ENCODE peak calls at places on chromosomes 12 and 14, in ten cellular contexts. T is cardiac muscle cell; B is AG10803; Y is breast epithelium; H is body of pancreas; O is Calu3; U is SK-N-SH; I is CD8-positive, alpha-beta T cell; N is nephron progenitor cell; W is dorsolateral prefrontal cortex. R is an unnamed sample.

GRCh38 chr12:42603246-42603645 is 13.7 kb upstream of the PRICKLE1 start:
- DNase-seq in T (no peak), B (no peak), Y (no peak), H (no peak), O (no peak), U (no peak), I (no peak), N (no peak), W (no peak), R (no peak)

GRCh38 chr12:53625373-53625945 is 723 bp downstream of the ATF7 start:
- DNase-seq in T (no peak), B (no peak), Y (no peak), H (no peak), O (no peak), U (no peak), I (no peak), N (no peak), W (no peak), R (no peak)

GRCh38 chr14:52650774-52651173 is 44.6 kb downstream of the ERO1A start:
- DNase-seq in T (no peak), B (peak), Y (no peak), H (peak), O (no peak), U (no peak), I (no peak), N (no peak), W (no peak), R (no peak)

GRCh38 chr12:27822076-27822712 is 42.2 kb upstream of the MANSC4 start:
- DNase-seq in T (no peak), B (peak), Y (no peak), H (no peak), O (no peak), U (no peak), I (peak), N (no peak), W (no peak), R (no peak)

GRCh38 chr12:92511776-92512175 is 191.0 kb upstream of the PLEKHG7 start:
- DNase-seq in T (no peak), B (no peak), Y (no peak), H (no peak), O (no peak), U (no peak), I (no peak), N (no peak), W (no peak), R (no peak)

GRCh38 chr14:25007832-25008231 is 42.1 kb downstream of the STXBP6 start:
- DNase-seq in T (no peak), B (peak), Y (peak), H (peak), O (peak), U (no peak), I (no peak), N (no peak), W (peak), R (no peak)

GRCh38 chr12:113899844-113900471 is 66.2 kb downstream of the RBM19 start:
- DNase-seq in T (no peak), B (no peak), Y (peak), H (peak), O (no peak), U (no peak), I (no peak), N (no peak), W (no peak), R (no peak)

GRCh38 chr12:65170245-65170881 is 980 bp downstream of the LEMD3 start:
- DNase-seq in T (peak), B (peak), Y (peak), H (peak), O (peak), U (peak), I (peak), N (peak), W (peak), R (peak)

GRCh38 chr12:81572411-81572810 is 186.7 kb downstream of the PPFIA2 start:
- DNase-seq in T (no peak), B (no peak), Y (no peak), H (no peak), O (no peak), U (no peak), I (no peak), N (no peak), W (no peak), R (no peak)

GRCh38 chr14:51868405-51868804 is 8.0 kb downstream of the GNG2 start:
- DNase-seq in T (no peak), B (no peak), Y (no peak), H (no peak), O (no peak), U (no peak), I (no peak), N (no peak), W (no peak), R (no peak)

GRCh38 chr12:47378907-47379306 is 299.1 kb upstream of the AMIGO2 start:
- DNase-seq in T (no peak), B (peak), Y (no peak), H (no peak), O (no peak), U (no peak), I (no peak), N (no peak), W (no peak), R (no peak)

GRCh38 chr12:124828264-124829007 is 35.2 kb downstream of the SCARB1 start:
- DNase-seq in T (no peak), B (peak), Y (peak), H (peak), O (peak), U (no peak), I (no peak), N (no peak), W (peak), R (no peak)

GRCh38 chr12:103965590-103966407 is at the start of gene TDG:
- DNase-seq in T (peak), B (peak), Y (peak), H (peak), O (peak), U (peak), I (peak), N (peak), W (peak), R (peak)

GRCh38 chr12:108571604-108572165 is 9.3 kb downstream of the ISCU start:
- DNase-seq in T (no peak), B (no peak), Y (no peak), H (no peak), O (no peak), U (no peak), I (no peak), N (no peak), W (no peak), R (no peak)

GRCh38 chr14:87160964-87161363 is 832.0 kb downstream of the GALC start:
- DNase-seq in T (no peak), B (peak), Y (no peak), H (no peak), O (no peak), U (no peak), I (no peak), N (no peak), W (no peak), R (no peak)

GRCh38 chr12:112904571-112904970 is 2.2 kb upstream of the OAS1 start:
- DNase-seq in T (no peak), B (peak), Y (no peak), H (no peak), O (no peak), U (no peak), I (no peak), N (no peak), W (no peak), R (no peak)

GRCh38 chr12:40010899-40011774 is 94.7 kb downstream of the SLC2A13 start:
- DNase-seq in T (peak), B (peak), Y (no peak), H (peak), O (peak), U (peak), I (peak), N (peak), W (no peak), R (no peak)

GRCh38 chr14:74712499-74713394 is at the start of the genes AREL1 and FCF1:
- DNase-seq in T (peak), B (peak), Y (peak), H (peak), O (peak), U (peak), I (peak), N (peak), W (peak), R (peak)

GRCh38 chr12:28611115-28611435 is 420.8 kb downstream of the CCDC91 start:
- DNase-seq in T (no peak), B (peak), Y (no peak), H (no peak), O (peak), U (no peak), I (no peak), N (no peak), W (no peak), R (no peak)

GRCh38 chr12:14876833-14877232 is 8.8 kb downstream of the MGP start:
- DNase-seq in T (no peak), B (no peak), Y (no peak), H (no peak), O (no peak), U (no peak), I (no peak), N (no peak), W (no peak), R (no peak)

GRCh38 chr14:29489911-29490310 is 437.7 kb downstream of the PRKD1 start:
- DNase-seq in T (no peak), B (no peak), Y (no peak), H (no peak), O (no peak), U (no peak), I (no peak), N (no peak), W (peak), R (no peak)

GRCh38 chr12:107891967-107892366 is 117.5 kb downstream of the ASCL4 start:
- DNase-seq in T (no peak), B (peak), Y (no peak), H (no peak), O (no peak), U (no peak), I (no peak), N (no peak), W (no peak), R (no peak)

GRCh38 chr12:32482226-32482625 is 82.9 kb downstream of the FGD4 start:
- DNase-seq in T (no peak), B (no peak), Y (no peak), H (no peak), O (no peak), U (no peak), I (no peak), N (no peak), W (no peak), R (no peak)

GRCh38 chr14:30221546-30221945 is 293.9 kb upstream of the PRKD1 start:
- DNase-seq in T (no peak), B (no peak), Y (no peak), H (no peak), O (no peak), U (no peak), I (no peak), N (no peak), W (no peak), R (no peak)

GRCh38 chr12:91335724-91336123 is 153.1 kb upstream of the DCN start:
- DNase-seq in T (no peak), B (peak), Y (no peak), H (no peak), O (no peak), U (no peak), I (no peak), N (no peak), W (no peak), R (no peak)

GRCh38 chr14:88746042-88746441 is 46.7 kb downstream of the EML5 start:
- DNase-seq in T (no peak), B (no peak), Y (no peak), H (no peak), O (no peak), U (no peak), I (no peak), N (no peak), W (no peak), R (no peak)

GRCh38 chr14:105894978-105895881 is 368.8 kb downstream of the TMEM121 start:
- DNase-seq in T (no peak), B (no peak), Y (no peak), H (peak), O (no peak), U (peak), I (no peak), N (no peak), W (no peak), R (no peak)

GRCh38 chr14:37711499-37712475 is 116.4 kb downstream of the TTC6 start:
- DNase-seq in T (no peak), B (no peak), Y (no peak), H (no peak), O (no peak), U (no peak), I (no peak), N (no peak), W (no peak), R (no peak)

GRCh38 chr12:27491226-27491625 is 32.8 kb upstream of the PPFIBP1 start:
- DNase-seq in T (no peak), B (no peak), Y (no peak), H (no peak), O (no peak), U (no peak), I (no peak), N (no peak), W (no peak), R (no peak)

GRCh38 chr12:26100966-26101744 is 23.7 kb downstream of the BHLHE41 start:
- DNase-seq in T (no peak), B (no peak), Y (peak), H (peak), O (peak), U (no peak), I (no peak), N (no peak), W (no peak), R (no peak)

GRCh38 chr14:64715628-64716412 is 11.6 kb downstream of the PLEKHG3 start:
- DNase-seq in T (no peak), B (no peak), Y (no peak), H (peak), O (peak), U (no peak), I (no peak), N (peak), W (peak), R (no peak)

GRCh38 chr12:68667896-68668295 is 18.9 kb upstream of the NUP107 start:
- DNase-seq in T (no peak), B (no peak), Y (no peak), H (no peak), O (no peak), U (no peak), I (no peak), N (no peak), W (no peak), R (no peak)

GRCh38 chr12:68667286-68667685 is 19.5 kb upstream of the NUP107 start:
- DNase-seq in T (no peak), B (no peak), Y (no peak), H (no peak), O (no peak), U (no peak), I (no peak), N (no peak), W (no peak), R (no peak)

DNA sequence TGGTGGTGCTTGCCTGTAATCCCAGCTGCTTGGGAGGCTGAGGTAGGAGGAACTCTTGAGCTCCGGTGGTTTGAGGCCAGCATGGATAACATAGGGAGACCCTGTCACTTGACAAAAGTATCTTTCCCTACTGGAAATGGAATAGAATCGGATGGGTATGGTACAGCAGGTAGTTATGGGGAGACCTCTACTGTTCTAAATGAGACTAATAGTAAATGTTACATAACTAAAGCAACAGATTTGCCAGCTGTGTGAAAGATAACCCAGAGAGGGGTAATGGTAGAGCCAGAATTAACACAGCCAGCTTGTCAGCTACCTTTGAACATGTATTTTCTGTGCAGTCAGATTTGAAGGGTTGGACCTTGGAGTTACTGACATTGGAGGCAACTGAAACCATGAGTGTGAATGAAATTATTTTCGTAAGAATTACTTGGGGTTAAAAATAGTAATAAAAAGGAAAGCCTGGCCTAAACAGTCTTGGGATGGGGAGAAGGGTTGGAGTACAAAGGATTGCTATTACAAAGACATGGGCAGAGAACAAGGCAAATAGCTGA is 21.7 kb upstream of the NUP107 start:
- DNase-seq in T (no peak), B (no peak), Y (no peak), H (no peak), O (no peak), U (no peak), I (no peak), N (no peak), W (no peak), R (no peak)
- TF ChIP-seq CTCF in T (no peak), B (no peak), Y (no peak), H (peak), O (no peak), U (no peak), I (no peak), N (no peak), W (no peak), R (peak)

GRCh38 chr14:102824832-102825231 is 47.6 kb downstream of the TRAF3 start:
- DNase-seq in T (no peak), B (peak), Y (peak), H (no peak), O (no peak), U (no peak), I (no peak), N (no peak), W (no peak), R (no peak)

GRCh38 chr14:102823546-102823945 is 46.3 kb downstream of the TRAF3 start:
- DNase-seq in T (no peak), B (no peak), Y (no peak), H (no peak), O (no peak), U (no peak), I (no peak), N (no peak), W (no peak), R (no peak)

GRCh38 chr14:102821252-102821651 is 44.0 kb downstream of the TRAF3 start:
- DNase-seq in T (no peak), B (no peak), Y (no peak), H (no peak), O (no peak), U (no peak), I (no peak), N (no peak), W (no peak), R (no peak)

GRCh38 chr14:102819790-102820330 is 42.6 kb downstream of the TRAF3 start:
- DNase-seq in T (no peak), B (no peak), Y (no peak), H (no peak), O (no peak), U (no peak), I (no peak), N (no peak), W (no peak), R (no peak)

DNA sequence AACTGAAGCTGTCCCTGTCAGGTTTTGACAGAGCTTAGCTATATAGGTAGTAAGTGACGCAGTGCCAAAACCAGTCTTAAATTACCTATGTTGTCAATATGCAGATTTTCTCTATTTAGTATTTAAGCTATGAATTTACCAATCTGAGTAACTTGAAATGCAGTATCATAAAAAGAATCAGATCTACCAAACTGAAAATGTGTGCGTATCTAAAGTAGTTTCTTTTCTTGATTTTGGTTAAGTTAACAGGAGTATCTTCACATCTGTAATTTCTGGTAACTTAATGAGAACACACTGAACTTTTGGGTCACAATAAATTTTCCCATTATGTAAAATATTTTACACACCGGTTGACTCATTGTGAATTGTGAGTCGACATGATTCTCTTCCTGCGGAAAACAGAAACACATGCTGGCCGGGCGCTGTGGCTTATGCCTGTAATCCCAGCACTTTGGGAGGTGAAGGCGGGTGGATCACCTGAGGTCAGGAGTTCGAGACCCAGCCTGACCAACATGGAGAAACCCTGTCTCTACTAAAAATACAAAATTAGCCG is 45.1 kb downstream of the TRAF3 start:
- DNase-seq in T (no peak), B (no peak), Y (no peak), H (no peak), O (no peak), U (no peak), I (no peak), N (no peak), W (no peak), R (no peak)
- TF ChIP-seq CTCF in T (no peak), B (no peak), Y (no peak), H (no peak), O (no peak), U (no peak), I (no peak), N (no peak), W (no peak), R (no peak)

DNA sequence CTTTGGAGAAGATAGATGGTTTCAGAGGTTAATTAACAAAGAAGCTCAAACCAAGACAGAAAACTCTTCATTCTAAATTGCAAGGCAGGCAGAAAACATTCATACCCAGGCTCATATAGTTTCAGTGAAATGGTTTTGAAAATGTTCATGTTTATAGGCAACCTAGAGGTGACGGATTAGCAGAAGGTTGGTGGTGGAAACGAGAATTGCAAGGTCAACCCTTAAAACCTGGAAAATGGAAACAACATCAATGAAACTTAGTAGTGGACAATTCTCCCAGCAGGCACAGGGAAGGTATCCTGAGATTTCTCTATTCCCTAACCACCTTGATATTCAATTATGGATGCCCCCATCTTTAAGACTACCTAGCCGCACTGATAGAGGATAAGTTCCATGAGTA is 965 bp downstream of the CD163 start:
- DNase-seq in T (no peak), B (no peak), Y (no peak), H (no peak), O (no peak), U (no peak), I (no peak), N (no peak), W (no peak), R (no peak)
- TF ChIP-seq CTCF in T (no peak), B (no peak), Y (no peak), H (no peak), O (no peak), U (no peak), I (no peak), N (no peak), W (no peak), R (no peak)

DNA sequence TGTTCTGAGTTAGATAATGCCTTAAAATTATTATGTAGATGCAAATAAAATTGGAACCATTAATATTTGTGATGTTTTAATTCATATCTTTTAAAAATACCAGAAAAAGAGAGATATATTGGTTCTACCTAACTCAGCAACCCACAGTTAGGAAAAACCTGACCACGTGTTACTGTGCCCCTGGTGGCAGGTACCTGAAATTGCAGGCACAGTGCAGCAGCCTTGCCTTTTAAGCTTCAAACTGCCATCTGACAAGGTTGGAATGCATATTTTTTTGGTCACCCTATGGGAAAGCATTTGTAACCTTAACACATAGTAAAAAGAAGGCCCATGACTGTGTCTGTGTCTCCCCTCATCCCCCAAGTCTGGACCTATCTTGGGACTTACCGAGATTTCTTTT is 109.4 kb upstream of the NOS1 start:
- DNase-seq in T (no peak), B (no peak), Y (no peak), H (no peak), O (no peak), U (no peak), I (no peak), N (no peak), W (no peak), R (no peak)
- TF ChIP-seq CTCF in T (no peak), B (peak), Y (no peak), H (no peak), O (peak), U (peak), I (no peak), N (peak), W (no peak), R (peak)